ENCODE peak calls at places on chromosomes 4 and X, in seven cellular contexts. Y is IMR-90, A is fibroblast of lung, L is heart right ventricle, P is psoas muscle, H is pancreas, D is transverse colon. R is an unnamed sample. For H3K27me3, the result is how much of the 10 kb centered on the place peaks cover.

GRCh38 chr4:176547005-176547404 is 227.2 kb downstream of the SPCS3 start:
- DNase-seq in L (no peak), Y (peak), D (no peak), H (no peak), P (no peak), A (peak), R (no peak)

GRCh38 chrX:110847334-110847733 is 51.7 kb upstream of the CHRDL1 start:
- DNase-seq in H (no peak), P (no peak), D (no peak), A (peak), L (no peak), Y (peak), R (peak)

GRCh38 chr4:54064317-54065275 is at the start of gene CHIC2:
- DNase-seq in P (peak), D (peak), H (peak), Y (peak), L (peak), A (peak), R (peak)

GRCh38 chr4:3251691-3252479 is 2.9 kb downstream of the MSANTD1 start:
- DNase-seq in A (no peak), H (no peak), Y (no peak), P (peak), D (no peak), L (no peak), R (no peak)

GRCh38 chr4:122914292-122914904 is 8.0 kb downstream of the NUDT6 start:
- DNase-seq in Y (peak), L (no peak), H (no peak), P (no peak), D (no peak), A (peak), R (peak)

GRCh38 chr4:69936566-69936965 is 5.7 kb downstream of the CSN1S1 start:
- DNase-seq in A (peak), L (no peak), Y (no peak), D (no peak), H (no peak), P (no peak), R (peak)

GRCh38 chr4:21046121-21046520 is 345.9 kb downstream of the PACRGL start:
- DNase-seq in P (no peak), D (no peak), Y (no peak), A (peak), H (no peak), L (no peak), R (peak)

GRCh38 chr4:107825072-107825789 is 499 bp downstream of the SGMS2 start:
- DNase-seq in Y (peak), L (peak), P (no peak), D (peak), H (peak), A (peak), R (peak)

GRCh38 chr4:103207673-103208072 is 9.5 kb upstream of the CENPE start:
- DNase-seq in D (no peak), H (no peak), A (no peak), P (no peak), L (no peak), Y (no peak), R (no peak)

GRCh38 chr4:168604496-168605373 is 107.9 kb downstream of the PALLD start:
- DNase-seq in A (peak), L (no peak), D (no peak), H (no peak), Y (peak), P (no peak), R (no peak)

GRCh38 chr4:121156822-121157769 is 7.0 kb downstream of the TNIP3 start:
- DNase-seq in Y (peak), D (peak), P (peak), L (peak), A (peak), H (peak), R (peak)

GRCh38 chr4:2482693-2483092 is 13.8 kb downstream of the RNF4 start:
- DNase-seq in L (no peak), P (peak), H (peak), D (no peak), A (peak), Y (peak), R (peak)

GRCh38 chr4:54098375-54098774 is 1.6 kb upstream of the GSX2 start:
- DNase-seq in D (no peak), A (no peak), H (no peak), L (no peak), Y (no peak), P (no peak), R (no peak)

GRCh38 chrX:874061-874460 is 243.5 kb downstream of the SHOX start:
- DNase-seq in Y (no peak), P (no peak), D (no peak), A (no peak), H (no peak), L (no peak), R (no peak)

GRCh38 chrX:41634284-41634683 is 54.5 kb upstream of the GPR34 start:
- DNase-seq in P (no peak), H (no peak), A (peak), D (no peak), Y (peak), L (no peak), R (peak)

GRCh38 chr4:139665690-139666529 is at the start of gene MGST2:
- DNase-seq in L (peak), H (peak), Y (peak), D (peak), P (peak), A (peak), R (peak)

GRCh38 chr4:16140520-16141249 is 56.9 kb upstream of the PROM1 start:
- DNase-seq in P (no peak), A (peak), D (peak), Y (peak), H (no peak), L (no peak), R (peak)

GRCh38 chr4:168920438-168921081 is 89.5 kb downstream of the CBR4 start:
- DNase-seq in L (no peak), Y (no peak), H (no peak), D (no peak), A (no peak), P (no peak), R (no peak)

GRCh38 chr4:185004562-185005208 is 13.6 kb upstream of the HELT start:
- DNase-seq in L (peak), A (no peak), P (peak), H (peak), D (peak), Y (no peak), R (peak)

GRCh38 chr4:84277923-84278322 is 221.2 kb downstream of the NKX6-1 start:
- DNase-seq in P (no peak), L (no peak), Y (no peak), A (no peak), H (no peak), D (no peak), R (no peak)

GRCh38 chrX:104172121-104172520 is 5.9 kb downstream of the FAM199X start:
- DNase-seq in P (no peak), D (no peak), Y (no peak), L (no peak), H (no peak), A (peak), R (no peak)

GRCh38 chrX:56233682-56234081 is 1.5 kb downstream of the KLF8 start:
- DNase-seq in A (peak), H (peak), L (peak), P (peak), Y (no peak), D (peak), R (peak)

GRCh38 chr4:153222790-153223417 is 18.7 kb downstream of the TRIM2 start:
- DNase-seq in A (peak), Y (peak), L (peak), P (peak), D (peak), H (peak), R (peak)

GRCh38 chrX:9614016-9614415 is 149.2 kb downstream of the TBL1X start:
- DNase-seq in P (no peak), Y (peak), D (no peak), A (peak), H (no peak), L (no peak), R (peak)

GRCh38 chr4:158538176-158538575 is 16.5 kb downstream of the RXFP1 start:
- DNase-seq in D (no peak), A (peak), H (no peak), L (no peak), P (no peak), Y (peak), R (peak)

GRCh38 chr4:7715251-7716014 is 224.2 kb downstream of the AFAP1 start:
- DNase-seq in P (no peak), H (no peak), Y (no peak), D (no peak), L (no peak), A (no peak), R (no peak)

GRCh38 chr4:40749717-40750460 is at the start of gene NSUN7:
- DNase-seq in H (peak), D (peak), P (peak), A (peak), L (peak), Y (no peak), R (peak)

GRCh38 chrX:46444011-46444410 is 101.2 kb downstream of the ZNF674 start:
- DNase-seq in D (no peak), Y (peak), A (peak), L (no peak), P (no peak), H (no peak), R (peak)

GRCh38 chrX:73446831-73447230 is at the start of gene CDX4:
- DNase-seq in D (no peak), L (no peak), A (no peak), Y (no peak), H (no peak), P (no peak), R (no peak)

GRCh38 chr4:113823291-113823659 is 61.7 kb upstream of the CAMK2D start:
- DNase-seq in A (peak), D (no peak), L (no peak), H (no peak), Y (peak), P (no peak), R (no peak)

GRCh38 chr4:31370866-31371465 is 650.8 kb downstream of the PCDH7 start:
- DNase-seq in D (no peak), H (no peak), P (no peak), A (peak), Y (peak), L (no peak), R (peak)

GRCh38 chr4:80335554-80336358 is at the start of gene CFAP299:
- DNase-seq in H (peak), A (peak), L (peak), D (peak), P (peak), Y (peak), R (peak)

GRCh38 chrX:153709726-153710674 is 14.2 kb downstream of the BCAP31 start:
- DNase-seq in Y (no peak), L (no peak), D (no peak), A (no peak), P (no peak), H (peak), R (no peak)

GRCh38 chr4:1330761-1331590 is 16.0 kb upstream of the UVSSA start:
- DNase-seq in H (peak), A (no peak), D (no peak), Y (no peak), L (no peak), P (peak), R (no peak)

GRCh38 chr4:8353912-8354453 is 84.4 kb downstream of the HTRA3 start:
- DNase-seq in D (peak), Y (peak), L (no peak), P (no peak), A (peak), H (no peak), R (peak)

GRCh38 chr4:101977096-101977495 is 186.6 kb downstream of the BANK1 start:
- DNase-seq in A (peak), D (no peak), H (no peak), L (no peak), Y (peak), P (peak), R (peak)

GRCh38 chrX:47366051-47366722 is 4.2 kb upstream of the ZNF157 start:
- DNase-seq in L (peak), D (peak), Y (peak), A (peak), H (peak), P (peak), R (peak)

GRCh38 chr4:141133146-141134006 is at the start of gene RNF150:
- DNase-seq in P (peak), A (peak), H (peak), Y (peak), D (peak), L (peak), R (peak)

GRCh38 chr4:141132689-141133145 is 552 bp downstream of the RNF150 start:
- DNase-seq in Y (peak), H (no peak), L (peak), A (peak), P (peak), D (peak), R (peak)

GRCh38 chr4:141131738-141132688 is 1.3 kb downstream of the RNF150 start:
- DNase-seq in H (peak), D (peak), L (peak), Y (peak), P (peak), A (peak), R (peak)

GRCh38 chr4:141134051-141134450 is 782 bp upstream of the RNF150 start:
- DNase-seq in H (no peak), Y (peak), L (no peak), D (no peak), A (peak), P (no peak), R (no peak)

GRCh38 chr4:141130947-141131545 is 2.2 kb downstream of the RNF150 start:
- DNase-seq in A (peak), H (no peak), D (no peak), L (no peak), P (no peak), Y (no peak), R (peak)
- H3K27me3 ChIP-seq in A (under half), H (under half), D (half or more), L (under half), P (under half), Y (under half), R (under half)

GRCh38 chrX:95382799-95383198 is 1301.8 kb upstream of the DIAPH2 start:
- DNase-seq in Y (no peak), D (no peak), A (no peak), H (no peak), P (no peak), L (no peak), R (no peak)

DNA sequence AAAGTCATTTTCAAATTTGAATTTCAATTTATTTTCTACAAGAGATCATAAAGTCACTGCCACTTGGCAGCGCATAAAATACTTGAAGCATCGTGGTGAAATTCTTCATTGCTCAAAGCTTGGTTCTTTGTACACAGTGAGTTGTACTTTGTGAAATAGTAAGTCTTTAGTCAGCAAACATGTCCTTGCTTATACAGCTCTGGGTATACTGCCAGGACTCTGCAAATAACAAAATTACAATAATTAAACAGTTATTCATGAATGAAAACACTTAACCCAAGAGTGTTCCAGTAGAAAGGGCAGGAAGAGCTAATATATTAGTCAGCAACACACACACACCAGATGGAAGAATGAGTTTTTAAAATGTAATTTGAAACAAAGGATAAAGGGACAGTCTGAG is 1300.9 kb upstream of the DIAPH2 start:
- DNase-seq in Y (no peak), D (no peak), A (no peak), P (no peak), H (no peak), L (no peak), R (no peak)
- H3K27me3 ChIP-seq in Y (under half), D (under half), A (under half), P (under half), H (under half), L (under half), R (under half)

GRCh38 chrX:136529795-136530194 is 2.2 kb upstream of the VGLL1 start:
- DNase-seq in Y (no peak), D (no peak), P (no peak), H (no peak), L (no peak), A (no peak), R (no peak)

GRCh38 chrX:136525738-136526606 is 6.0 kb upstream of the VGLL1 start:
- DNase-seq in Y (peak), H (peak), L (peak), A (peak), D (peak), P (peak), R (peak)

GRCh38 chrX:136531951-136532350 is at the start of gene VGLL1:
- DNase-seq in L (no peak), A (no peak), P (no peak), D (no peak), Y (no peak), H (no peak), R (no peak)

GRCh38 chrX:136523770-136524169 is 8.2 kb upstream of the VGLL1 start:
- DNase-seq in H (no peak), A (no peak), L (no peak), Y (no peak), P (no peak), D (no peak), R (no peak)

GRCh38 chrX:136528645-136529315 is 3.2 kb upstream of the VGLL1 start:
- DNase-seq in Y (no peak), P (no peak), H (no peak), A (no peak), L (no peak), D (no peak), R (no peak)
- H3K27me3 ChIP-seq in Y (under half), P (under half), H (under half), A (under half), L (under half), D (under half), R (under half)

GRCh38 chrX:121245763-121246162 is 198.4 kb downstream of the GLUD2 start:
- DNase-seq in Y (no peak), H (no peak), A (no peak), D (no peak), L (no peak), P (no peak), R (no peak)
- H3K27me3 ChIP-seq in Y (under half), H (under half), A (under half), D (under half), L (under half), P (under half), R (under half)

DNA sequence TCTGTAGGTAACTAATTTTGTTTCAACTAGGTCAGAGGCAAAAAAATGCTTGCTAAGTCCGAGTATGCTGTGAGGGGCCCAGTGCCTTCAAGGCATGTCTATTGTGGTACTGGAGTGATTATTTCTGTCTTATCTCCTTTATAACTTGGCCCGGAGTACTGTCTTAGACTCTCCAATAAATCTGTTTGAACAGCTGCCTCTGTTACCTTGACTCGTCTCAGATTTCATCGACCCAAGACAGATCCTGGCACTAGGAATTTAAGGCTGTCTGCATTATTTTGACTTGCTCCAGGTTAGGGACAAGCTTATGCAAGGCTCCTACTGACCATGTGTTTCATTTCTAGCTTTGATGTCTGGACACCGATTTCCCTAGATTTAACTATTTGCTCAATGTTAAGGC is 41.1 kb upstream of the NKAP start:
- DNase-seq in A (no peak), H (no peak), L (no peak), P (no peak), D (no peak), Y (no peak), R (no peak)
- H3K27me3 ChIP-seq in A (under half), H (under half), L (under half), P (under half), D (under half), Y (under half), R (half or more)